ENCODE peak calls at places on chromosomes 4 and X, in four cellular contexts. One of them, this sample, is unnamed.

GRCh38 chr4:184361443-184361842 is 112.9 kb downstream of the IRF2 start:
- DNase-seq in germinal center: no peak
- DNase-seq in psoas muscle: no peak
- DNase-seq in stomach: no peak
- DNase-seq in this sample: no peak

GRCh38 chr4:98516042-98516440 is 142.4 kb downstream of the TSPAN5 start:
- DNase-seq in germinal center: no peak
- DNase-seq in psoas muscle: no peak
- DNase-seq in stomach: no peak
- DNase-seq in this sample: no peak

GRCh38 chrX:723781-724180 is 93.2 kb downstream of the SHOX start:
- DNase-seq in germinal center: no peak
- DNase-seq in psoas muscle: no peak
- DNase-seq in stomach: no peak
- DNase-seq in this sample: no peak

GRCh38 chr4:13966241-13967195 is 339.0 kb upstream of the BOD1L1 start:
- DNase-seq in germinal center: no peak
- DNase-seq in psoas muscle: no peak
- DNase-seq in stomach: no peak
- DNase-seq in this sample: no peak

GRCh38 chr4:101232074-101232776 is 115.1 kb downstream of the PPP3CA start:
- DNase-seq in germinal center: no peak
- DNase-seq in psoas muscle: peak
- DNase-seq in stomach: no peak
- DNase-seq in this sample: peak

GRCh38 chr4:41887821-41888699 is 47.2 kb upstream of the TMEM33 start:
- DNase-seq in germinal center: no peak
- DNase-seq in psoas muscle: peak
- DNase-seq in stomach: peak
- DNase-seq in this sample: no peak

GRCh38 chr4:174318829-174319764 is 35.4 kb downstream of the CEP44 start:
- DNase-seq in germinal center: peak
- DNase-seq in psoas muscle: no peak
- DNase-seq in stomach: no peak
- DNase-seq in this sample: no peak

GRCh38 chrX:43589735-43590515 is 66.2 kb upstream of the MAOA start:
- DNase-seq in germinal center: no peak
- DNase-seq in psoas muscle: no peak
- DNase-seq in stomach: no peak
- DNase-seq in this sample: no peak

GRCh38 chrX:10534611-10535010 is 85.8 kb downstream of the MID1 start:
- DNase-seq in germinal center: no peak
- DNase-seq in psoas muscle: no peak
- DNase-seq in stomach: no peak
- DNase-seq in this sample: no peak

GRCh38 chrX:56385336-56385735 is 153.2 kb downstream of the KLF8 start:
- DNase-seq in germinal center: no peak
- DNase-seq in psoas muscle: no peak
- DNase-seq in stomach: no peak
- DNase-seq in this sample: no peak

GRCh38 chr4:15691346-15692140 is 9.9 kb downstream of the FAM200B start:
- DNase-seq in germinal center: no peak
- DNase-seq in psoas muscle: no peak
- DNase-seq in stomach: no peak
- DNase-seq in this sample: no peak

GRCh38 chr4:182724414-182724813 is 192.8 kb downstream of the DCTD start:
- DNase-seq in germinal center: no peak
- DNase-seq in psoas muscle: no peak
- DNase-seq in stomach: no peak
- DNase-seq in this sample: no peak

GRCh38 chrX:8815460-8816065 is 14.4 kb upstream of the FAM9A start:
- DNase-seq in germinal center: peak
- DNase-seq in psoas muscle: no peak
- DNase-seq in stomach: no peak
- DNase-seq in this sample: no peak

GRCh38 chrX:129318375-129318774 is 204.9 kb downstream of the SMARCA1 start:
- DNase-seq in germinal center: no peak
- DNase-seq in psoas muscle: no peak
- DNase-seq in stomach: no peak
- DNase-seq in this sample: no peak

GRCh38 chrX:118577041-118577440 is 81.4 kb downstream of the DOCK11 start:
- DNase-seq in germinal center: no peak
- DNase-seq in psoas muscle: no peak
- DNase-seq in stomach: peak
- DNase-seq in this sample: no peak

GRCh38 chrX:47093248-47093647 is 15.0 kb downstream of the RGN start:
- DNase-seq in germinal center: no peak
- DNase-seq in psoas muscle: no peak
- DNase-seq in stomach: no peak
- DNase-seq in this sample: no peak

GRCh38 chr4:155377281-155377680 is 516 bp upstream of the MAP9 start:
- DNase-seq in germinal center: no peak
- DNase-seq in psoas muscle: no peak
- DNase-seq in stomach: no peak
- DNase-seq in this sample: no peak

GRCh38 chr4:155809835-155810234 is 51.0 kb downstream of the GUCY1B1 start:
- DNase-seq in germinal center: peak
- DNase-seq in psoas muscle: no peak
- DNase-seq in stomach: no peak
- DNase-seq in this sample: no peak

This sample was measured in ascending aorta.